ENCODE peak calls at places on chromosomes 1 and 21, in seven cellular contexts. J, B, Y, O, W, P and R are unnamed samples.

GRCh38 chr1:224116131-224116530 is 2.2 kb downstream of the FBXO28 start:
- DNase-seq in W (peak; percentile 26), B (peak; percentile 78), J (peak; percentile 33), Y (no peak), P (no peak), O (no peak), R (no peak)

GRCh38 chr1:212614398-212615091 is 6.0 kb downstream of the ATF3 start:
- DNase-seq in B (no peak), O (no peak), W (no peak), Y (no peak), P (no peak), J (no peak), R (no peak)

GRCh38 chr1:67632811-67633478 is 52.1 kb upstream of the GADD45A start:
- DNase-seq in P (no peak), J (no peak), O (no peak), W (peak; percentile 12), B (no peak), Y (no peak), R (no peak)

GRCh38 chr1:54399765-54400164 is 6.4 kb downstream of the SSBP3 start:
- DNase-seq in B (no peak), O (no peak), Y (no peak), P (no peak), J (no peak), W (no peak), R (no peak)

GRCh38 chr1:230425252-230426061 is 675 bp downstream of the PGBD5 start:
- DNase-seq in Y (no peak), J (no peak), W (peak; percentile 75), B (no peak), O (peak; percentile 42), P (peak; percentile 24), R (no peak)

GRCh38 chr1:54277451-54278355 is 77.7 kb downstream of the MRPL37 start:
- DNase-seq in W (no peak), B (no peak), J (peak; percentile 57), P (peak; percentile 51), Y (no peak), O (no peak), R (no peak)

GRCh38 chr1:33094971-33095604 is 14.1 kb downstream of the AZIN2 start:
- DNase-seq in Y (peak; percentile 81), J (peak; percentile 62), W (peak; percentile 68), O (peak; percentile 80), B (no peak), P (peak; percentile 60), R (peak; percentile 7)

GRCh38 chr1:89633745-89634625 is 1.1 kb downstream of the LRRC8C start:
- DNase-seq in O (no peak), B (no peak), P (peak; percentile 16), J (peak; percentile 27), W (peak; percentile 39), Y (no peak), R (no peak)

GRCh38 chr1:114111731-114112661 is 41.7 kb downstream of the SYT6 start:
- DNase-seq in W (no peak), B (no peak), P (no peak), J (no peak), O (no peak), Y (no peak), R (no peak)

GRCh38 chr1:205942631-205943159 is 561 bp downstream of the SLC26A9 start:
- DNase-seq in O (no peak), W (no peak), B (no peak), Y (no peak), P (no peak), J (no peak), R (no peak)

GRCh38 chr1:23522244-23523013 is 8.6 kb downstream of the E2F2 start:
- DNase-seq in W (no peak), Y (no peak), B (no peak), J (peak; percentile 53), O (no peak), P (no peak), R (no peak)

GRCh38 chr1:22673486-22674409 is 20.7 kb downstream of the C1QB start:
- DNase-seq in J (peak; percentile 45), W (peak; percentile 87), B (no peak), O (peak; percentile 73), P (peak; percentile 89), Y (no peak), R (no peak)

GRCh38 chr1:152185544-152186391 is 26.7 kb upstream of the RPTN start:
- DNase-seq in B (peak; percentile 28), Y (peak; percentile 65), J (peak; percentile 63), P (peak; percentile 12), O (no peak), W (peak; percentile 57), R (no peak)

GRCh38 chr1:44170281-44170823 is 28.9 kb upstream of the KLF18 start:
- DNase-seq in P (no peak), Y (no peak), W (no peak), J (peak; percentile 31), O (no peak), B (no peak), R (no peak)

GRCh38 chr1:232576537-232576936 is 53.4 kb downstream of the SIPA1L2 start:
- DNase-seq in J (no peak), B (no peak), Y (no peak), W (no peak), O (no peak), P (no peak), R (no peak)

GRCh38 chr1:181028241-181029014 is 5.4 kb upstream of the MR1 start:
- DNase-seq in Y (no peak), J (no peak), B (no peak), P (no peak), W (no peak), O (no peak), R (no peak)

GRCh38 chr1:29677028-29678024 is 441.0 kb downstream of the PTPRU start:
- DNase-seq in O (peak; percentile 10), J (no peak), W (no peak), Y (peak; percentile 51), P (no peak), B (no peak), R (no peak)

GRCh38 chr1:54978528-54979326 is 1.7 kb upstream of the TMEM61 start:
- DNase-seq in J (no peak), Y (peak; percentile 57), B (no peak), O (peak; percentile 14), W (no peak), P (no peak), R (no peak)

GRCh38 chr1:84803604-84804003 is 89.4 kb downstream of the LPAR3 start:
- DNase-seq in W (peak; percentile 8), B (no peak), O (no peak), P (no peak), Y (no peak), J (no peak), R (no peak)

GRCh38 chr1:169493251-169493650 is 7.5 kb upstream of the SLC19A2 start:
- DNase-seq in W (no peak), J (no peak), P (no peak), O (no peak), Y (no peak), B (no peak), R (no peak)

GRCh38 chr1:16017461-16018303 is at the start of gene HSPB7:
- DNase-seq in W (peak; percentile 76), O (peak; percentile 76), P (peak; percentile 58), Y (peak; percentile 95), B (no peak), J (peak; percentile 84), R (peak; percentile 37)

GRCh38 chr1:51867479-51868232 is 10.9 kb downstream of the NRDC start:
- DNase-seq in W (no peak), Y (no peak), J (no peak), O (no peak), P (no peak), B (no peak), R (no peak)

GRCh38 chr21:34830386-34831140 is 161.8 kb downstream of the CLIC6 start:
- DNase-seq in Y (no peak), J (peak; percentile 68), B (no peak), O (no peak), W (no peak), P (no peak), R (no peak)

GRCh38 chr1:89347296-89347695 is 16.6 kb upstream of the GBP6 start:
- DNase-seq in J (no peak), Y (no peak), P (no peak), W (no peak), B (no peak), O (no peak), R (no peak)

GRCh38 chr1:61921435-61921834 is 179.2 kb downstream of the PATJ start:
- DNase-seq in P (no peak), W (no peak), B (no peak), Y (no peak), O (no peak), J (no peak), R (no peak)